ENCODE peak calls at places on chromosomes 1 and 21, in ten cellular contexts. X is GM12865; C is fibroblast of the aortic adventitia; I is prostate gland; W is CD8-positive, alpha-beta T cell; U is uterus; P is hepatocyte; Y is MM.1S; S is fibroblast of pulmonary artery; N is tibial artery. J is an unnamed sample.

GRCh38 chr1:38908821-38909220 is 27.4 kb upstream of the GJA9 start:
- DNase-seq in W (no peak), S (no peak), U (no peak), C (no peak), Y (no peak), X (no peak), I (no peak), N (no peak), P (no peak), J (no peak)

GRCh38 chr1:67618285-67619018 is 66.5 kb upstream of the GADD45A start:
- DNase-seq in C (peak), P (peak), U (peak), X (no peak), N (peak), S (peak), I (peak), Y (no peak), W (no peak), J (peak)

GRCh38 chr1:162373541-162374375 is 2.9 kb downstream of the SPATA46 start:
- DNase-seq in S (peak), P (no peak), Y (no peak), X (no peak), C (no peak), W (no peak), N (no peak), I (no peak), U (no peak), J (peak)

GRCh38 chr1:173365341-173365740 is 111.8 kb upstream of the PRDX6 start:
- DNase-seq in P (no peak), N (no peak), X (no peak), U (no peak), Y (no peak), W (no peak), S (no peak), I (no peak), C (no peak), J (no peak)

GRCh38 chr1:25720624-25721023 is 79.4 kb upstream of the SELENON start:
- DNase-seq in Y (no peak), N (no peak), W (no peak), P (no peak), C (no peak), X (no peak), U (no peak), I (no peak), S (no peak), J (no peak)

GRCh38 chr1:211133841-211134669 is at the start of gene KCNH1:
- DNase-seq in P (peak), N (peak), S (peak), Y (peak), C (peak), W (peak), X (peak), I (peak), U (peak), J (peak)

GRCh38 chr1:204941415-204942338 is 71.0 kb downstream of the NFASC start:
- DNase-seq in W (peak), P (peak), C (peak), S (peak), U (peak), X (peak), Y (peak), N (peak), I (peak), J (peak)

GRCh38 chr1:118978914-118979701 is 9.0 kb downstream of the TBX15 start:
- DNase-seq in U (no peak), S (no peak), N (no peak), I (no peak), X (no peak), P (no peak), C (no peak), Y (no peak), W (no peak), J (no peak)

GRCh38 chr1:156419863-156420208 is 50.8 kb downstream of the RHBG start:
- DNase-seq in P (no peak), S (no peak), Y (no peak), X (peak), W (peak), U (no peak), N (no peak), I (no peak), C (no peak), J (no peak)

GRCh38 chr21:34875830-34876229 is 173.3 kb downstream of the RUNX1 start:
- DNase-seq in S (no peak), W (no peak), U (no peak), P (no peak), I (no peak), C (no peak), X (no peak), Y (no peak), N (no peak), J (no peak)

GRCh38 chr21:37546949-37547614 is 180.5 kb downstream of the DYRK1A start:
- DNase-seq in I (no peak), U (no peak), X (no peak), Y (no peak), W (no peak), P (no peak), N (no peak), C (peak), S (no peak), J (peak)

GRCh38 chr1:228058981-228059535 is 23.4 kb upstream of the ARF1 start:
- DNase-seq in C (no peak), S (no peak), X (no peak), N (no peak), W (peak), I (no peak), P (peak), Y (no peak), U (no peak), J (no peak)

GRCh38 chr1:163544441-163544840 is 222.7 kb downstream of the NUF2 start:
- DNase-seq in U (no peak), P (no peak), N (no peak), I (no peak), C (no peak), S (no peak), Y (no peak), X (no peak), W (no peak), J (no peak)

GRCh38 chr21:46648539-46648938 is 13.1 kb downstream of the PRMT2 start:
- DNase-seq in X (no peak), Y (no peak), I (no peak), U (no peak), C (no peak), P (no peak), W (no peak), S (no peak), N (no peak), J (no peak)

GRCh38 chr1:81452693-81453344 is 347.9 kb upstream of the ADGRL2 start:
- DNase-seq in N (no peak), W (no peak), C (no peak), S (no peak), U (no peak), Y (no peak), X (no peak), I (no peak), P (no peak), J (no peak)

GRCh38 chr1:50620680-50621329 is 197.6 kb upstream of the DMRTA2 start:
- DNase-seq in W (no peak), X (no peak), C (peak), Y (peak), N (no peak), U (no peak), S (peak), P (peak), I (peak), J (no peak)

GRCh38 chr1:8419861-8420260 is 101.9 kb downstream of the SLC45A1 start:
- DNase-seq in I (no peak), S (no peak), P (no peak), U (no peak), C (no peak), N (no peak), W (no peak), X (no peak), Y (no peak), J (no peak)

GRCh38 chr1:41880261-41880660 is 38.5 kb downstream of the HIVEP3 start:
- DNase-seq in X (no peak), W (no peak), P (no peak), N (no peak), I (no peak), C (no peak), Y (no peak), U (no peak), S (no peak), J (no peak)

GRCh38 chr1:5620418-5620817 is 371.8 kb downstream of the NPHP4 start:
- DNase-seq in I (no peak), W (no peak), P (no peak), C (no peak), Y (no peak), U (no peak), S (no peak), N (no peak), X (no peak), J (no peak)

GRCh38 chr1:61842863-61843514 is 100.7 kb downstream of the PATJ start:
- DNase-seq in N (no peak), C (peak), P (no peak), W (no peak), I (peak), Y (no peak), X (no peak), S (peak), U (no peak), J (no peak)

GRCh38 chr1:241918879-241919278 is 38.7 kb upstream of the BECN2 start:
- DNase-seq in I (no peak), N (no peak), W (no peak), X (no peak), C (peak), U (no peak), Y (no peak), P (peak), S (peak), J (peak)

GRCh38 chr1:209648931-209649776 is 3.1 kb downstream of the LAMB3 start:
- DNase-seq in C (peak), W (no peak), X (no peak), N (no peak), I (no peak), S (peak), Y (no peak), P (peak), U (no peak), J (peak)

GRCh38 chr1:162328507-162328906 is 48.1 kb downstream of the SPATA46 start:
- DNase-seq in P (no peak), I (no peak), C (no peak), U (no peak), Y (no peak), X (no peak), N (no peak), W (no peak), S (no peak), J (no peak)

GRCh38 chr1:27891196-27891889 is 19.0 kb downstream of the THEMIS2 start:
- DNase-seq in I (no peak), U (no peak), W (no peak), P (no peak), Y (peak), C (no peak), N (no peak), S (no peak), X (peak), J (no peak)

GRCh38 chr1:36365310-36365895 is 20.3 kb downstream of the STK40 start:
- DNase-seq in W (no peak), X (no peak), S (peak), U (peak), N (peak), P (no peak), Y (no peak), I (no peak), C (peak), J (peak)

GRCh38 chr1:33420870-33421775 is 9.8 kb downstream of the PHC2 start:
- DNase-seq in P (no peak), I (no peak), C (peak), U (no peak), X (no peak), N (no peak), S (peak), Y (no peak), W (no peak), J (peak)

GRCh38 chr1:15617874-15618684 is 821 bp downstream of the DDI2 start:
- DNase-seq in P (peak), Y (peak), U (no peak), S (peak), C (no peak), W (peak), I (peak), N (peak), X (peak), J (no peak)

GRCh38 chr1:161037661-161038522 is 872 bp downstream of the TSTD1 start:
- DNase-seq in P (no peak), I (peak), X (no peak), C (no peak), U (no peak), S (no peak), W (no peak), N (no peak), Y (peak), J (no peak)

GRCh38 chr21:45521241-45521640 is 21.0 kb downstream of the SLC19A1 start:
- DNase-seq in C (no peak), U (no peak), N (no peak), W (no peak), X (no peak), Y (no peak), P (no peak), I (no peak), S (no peak), J (no peak)

GRCh38 chr1:73998348-73998959 is 199.5 kb downstream of the LRRIQ3 start:
- DNase-seq in Y (peak), C (peak), S (peak), U (no peak), N (no peak), I (no peak), X (peak), W (no peak), P (peak), J (peak)
- TF ChIP-seq CTCF in Y (peak), C (peak), S (peak), U (peak), N (no peak), I (no peak), X (peak), W (no peak), P (peak), J (peak)

DNA sequence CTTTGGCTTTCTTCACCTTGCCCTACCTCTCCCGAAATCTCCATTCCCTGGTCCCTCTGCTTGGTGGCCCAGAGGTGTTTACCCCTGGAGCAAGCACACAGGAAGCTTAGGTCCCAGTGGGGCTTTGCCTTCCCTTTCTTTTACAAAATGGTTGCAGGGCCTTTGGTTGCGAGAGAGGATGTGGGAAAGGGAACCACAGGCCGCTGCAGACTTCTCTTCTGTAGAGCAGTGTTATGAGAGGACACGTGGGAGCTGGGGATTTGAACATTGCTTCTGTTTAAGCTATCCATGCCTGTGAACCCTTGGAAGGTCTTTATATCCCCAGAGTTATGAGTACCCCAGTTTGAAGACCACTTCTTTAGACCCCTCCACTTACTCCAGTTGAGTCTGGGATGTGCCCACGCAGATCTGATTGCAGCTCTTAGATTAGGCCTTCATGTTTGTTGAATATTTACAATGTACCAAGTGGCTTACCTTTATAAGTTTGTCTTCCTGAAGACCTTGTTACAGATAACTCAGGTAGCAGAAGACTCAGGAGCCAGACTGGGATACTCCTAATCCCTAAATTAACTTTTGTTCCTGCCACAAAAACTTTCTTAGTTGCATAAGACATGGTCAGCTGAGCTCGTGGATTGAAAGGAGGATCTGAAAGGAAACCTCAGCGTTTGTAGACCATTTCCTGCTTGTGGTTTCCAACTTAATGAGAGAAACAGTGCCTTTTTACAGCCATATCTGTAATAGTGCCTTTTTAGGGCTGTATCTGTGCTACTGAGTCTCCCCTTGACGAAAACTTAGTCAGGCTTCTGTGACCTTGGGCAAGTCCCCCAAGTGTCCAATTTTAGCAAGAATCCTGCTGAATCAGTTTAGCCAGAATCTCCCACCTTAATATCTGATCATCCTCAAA is 21.9 kb upstream of the IVNS1ABP start:
- DNase-seq in X (peak), C (no peak), S (peak), N (peak), P (no peak), Y (peak), W (peak), I (no peak), U (no peak), J (peak)
- H3K4me3 ChIP-seq in X (no peak), C (no peak), S (no peak), N (no peak), P (no peak), Y (no peak), W (peak), I (no peak), U (no peak), J (no peak)

GRCh38 chr1:222794656-222795474 is 20.0 kb upstream of the DISP1 start:
- DNase-seq in S (no peak), P (no peak), C (no peak), Y (no peak), N (no peak), U (no peak), I (no peak), X (no peak), W (no peak), J (peak)
- TF ChIP-seq CTCF in S (peak), P (peak), C (no peak), Y (no peak), N (no peak), U (no peak), I (no peak), X (no peak), W (no peak), J (no peak)

GRCh38 chr1:110393691-110394564 is 3.1 kb upstream of the SLC16A4 start:
- DNase-seq in Y (no peak), N (no peak), X (no peak), I (no peak), W (no peak), U (no peak), P (peak), C (peak), S (peak), J (peak)
- H3K4me3 ChIP-seq in Y (no peak), N (no peak), X (no peak), I (no peak), W (no peak), U (no peak), P (no peak), C (no peak), S (no peak), J (no peak)

GRCh38 chr1:78284354-78284753 is 206.4 kb upstream of the PTGFR start:
- DNase-seq in U (no peak), X (no peak), C (peak), S (no peak), N (peak), Y (no peak), P (no peak), I (no peak), W (no peak), J (peak)

GRCh38 chr1:78289606-78290005 is 201.2 kb upstream of the PTGFR start:
- DNase-seq in W (no peak), U (no peak), S (no peak), I (no peak), N (no peak), C (peak), X (no peak), P (no peak), Y (no peak), J (peak)

GRCh38 chr1:78291443-78291842 is 199.3 kb upstream of the PTGFR start:
- DNase-seq in N (no peak), X (no peak), Y (no peak), S (no peak), W (no peak), I (no peak), U (no peak), C (peak), P (no peak), J (peak)

GRCh38 chr1:78283691-78284090 is 207.1 kb upstream of the PTGFR start:
- DNase-seq in Y (no peak), S (no peak), I (no peak), U (no peak), C (no peak), P (no peak), W (no peak), X (no peak), N (no peak), J (no peak)

DNA sequence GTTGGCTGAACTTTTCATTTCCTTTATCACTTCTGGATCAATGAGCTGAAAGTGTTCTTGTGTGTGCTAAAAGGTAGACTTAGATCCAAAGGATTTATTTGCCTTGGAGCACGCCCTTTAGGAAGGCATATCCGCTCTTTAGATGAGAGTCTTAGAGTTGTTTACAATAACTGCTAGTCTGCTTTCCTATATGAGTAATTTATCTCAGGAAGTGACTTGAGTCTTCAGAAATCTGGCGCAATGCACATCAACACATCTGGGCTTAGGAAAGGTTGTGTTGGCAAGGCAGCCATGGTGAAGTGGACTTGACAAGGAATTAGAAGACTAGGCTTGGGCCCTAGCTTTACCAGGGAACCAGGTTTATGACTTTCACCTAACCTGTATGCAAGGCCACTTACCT is 204.1 kb upstream of the PTGFR start:
- DNase-seq in C (peak), I (no peak), P (no peak), W (no peak), X (no peak), U (no peak), N (no peak), S (peak), Y (no peak), J (peak)
- TF ChIP-seq CTCF in C (no peak), I (no peak), P (no peak), W (no peak), X (no peak), U (no peak), N (no peak), S (no peak), Y (no peak), J (no peak)

GRCh38 chr1:97202481-97202880 is 480.9 kb downstream of the PTBP2 start:
- DNase-seq in W (no peak), C (no peak), P (no peak), N (no peak), I (no peak), Y (no peak), U (no peak), S (no peak), X (no peak), J (no peak)
- H3K4me3 ChIP-seq in W (no peak), C (no peak), P (no peak), N (no peak), I (no peak), Y (no peak), U (no peak), S (no peak), X (no peak), J (no peak)

DNA sequence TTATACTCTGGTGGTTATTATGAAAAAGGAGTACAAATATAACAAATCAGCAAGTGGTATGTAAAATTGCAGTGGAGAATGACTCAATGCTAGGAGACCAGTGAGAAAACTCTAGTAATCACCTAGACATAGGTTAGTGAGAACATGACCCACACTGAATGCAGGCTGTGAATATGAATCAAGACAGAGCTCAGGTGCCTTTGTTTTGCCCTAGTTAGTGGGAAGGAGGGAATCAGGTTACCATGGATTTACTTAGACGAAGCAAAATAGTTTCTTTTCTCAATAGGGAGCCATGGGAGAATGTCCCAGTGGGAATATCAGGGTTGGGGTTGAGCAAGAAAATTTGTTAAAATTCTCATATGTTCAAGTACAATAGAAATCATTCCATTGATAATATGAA is 10.6 kb upstream of the GCLM start:
- DNase-seq in P (no peak), X (no peak), N (no peak), U (no peak), Y (no peak), W (no peak), S (no peak), C (no peak), I (no peak), J (no peak)
- TF ChIP-seq CTCF in P (no peak), X (no peak), N (no peak), U (no peak), Y (no peak), W (no peak), S (no peak), C (no peak), I (no peak), J (no peak)

J was measured in AG10803.